ENCODE peak calls at places on chromosomes 11 and 22, in four cellular contexts. T is H1, O is uterus, G is psoas muscle. D is an unnamed sample. For H3K36me3 and H3K9me3, the result is how much of the 10 kb centered on the place peaks cover.

GRCh38 chr22:18147791-18148507 is 2.0 kb upstream of the USP18 start:
- DNase-seq in T (no peak), O (no peak), G (no peak), D (no peak)

GRCh38 chr11:43547900-43548381 is 132.6 kb upstream of the HSD17B12 start:
- DNase-seq in T (no peak), O (peak), G (peak), D (peak)

GRCh38 chr22:27487600-27488450 is 313.7 kb downstream of the MN1 start:
- DNase-seq in G (no peak), T (no peak), O (no peak), D (peak)

GRCh38 chr11:45926001-45926401 is 3.5 kb downstream of the LARGE2 start:
- DNase-seq in G (no peak), T (no peak), O (peak), D (no peak)

GRCh38 chr11:34331329-34331728 is 26.5 kb downstream of the ABTB2 start:
- DNase-seq in T (no peak), O (no peak), G (no peak), D (peak)

GRCh38 chr11:27614092-27614491 is 86.2 kb downstream of the BDNF start:
- DNase-seq in G (no peak), T (no peak), O (no peak), D (no peak)

GRCh38 chr22:26835929-26836528 is 178.6 kb downstream of the MIAT start:
- DNase-seq in G (no peak), O (peak), T (peak), D (peak)

GRCh38 chr11:79113099-79113498 is 327.7 kb downstream of the TENM4 start:
- DNase-seq in T (no peak), O (no peak), G (no peak), D (no peak)

GRCh38 chr11:75079546-75079945 is 17.1 kb downstream of the OR2AT4 start:
- DNase-seq in T (no peak), G (no peak), O (no peak), D (no peak)

GRCh38 chr11:63762662-63763505 is 5.7 kb downstream of the ZFTA start:
- DNase-seq in O (peak), G (peak), T (no peak), D (no peak)

DNA sequence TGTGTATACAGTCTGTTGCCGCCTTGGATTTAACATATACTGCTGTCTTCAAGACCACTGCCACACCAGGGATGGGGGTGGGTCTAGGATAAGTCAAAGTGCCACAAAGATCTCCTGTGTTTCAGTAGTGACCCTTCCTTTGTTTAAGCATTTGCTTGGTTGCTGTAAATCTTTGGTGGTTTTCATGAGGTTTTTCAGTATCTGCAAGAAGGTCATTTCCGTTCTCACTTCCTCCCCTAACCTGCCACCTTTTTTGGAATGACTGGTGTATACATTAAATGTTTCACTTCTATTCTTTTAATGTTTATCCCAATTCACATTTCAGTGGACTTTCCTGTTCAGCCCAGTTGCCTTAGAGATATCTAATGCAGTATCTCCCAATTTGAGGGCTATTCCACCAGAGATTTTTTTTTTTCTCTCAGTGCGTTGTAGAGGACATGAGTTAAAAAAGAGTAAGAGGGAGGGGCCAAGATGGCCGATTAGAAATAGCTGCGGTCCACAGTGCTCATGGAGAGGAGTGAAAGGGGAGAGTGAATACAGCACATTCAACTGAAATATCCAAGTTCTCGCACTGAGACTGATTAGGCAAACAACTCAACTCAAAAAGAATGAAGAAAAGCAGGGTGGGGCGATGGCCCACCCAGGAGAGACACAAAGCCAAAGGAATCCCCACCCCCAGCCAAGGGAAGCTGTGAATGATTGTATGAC is 43.2 kb downstream of the USP47 start:
- DNase-seq in G (no peak), O (no peak), T (no peak), D (no peak)
- H3K36me3 ChIP-seq in G (under half), O (under half), T (under half), D (half or more)

GRCh38 chr22:48887394-48888332 is 940.0 kb downstream of the BRD1 start:
- DNase-seq in T (no peak), O (no peak), G (no peak), D (no peak)
- H3K9me3 ChIP-seq in T (under half), O (under half), G (under half), D (under half)

GRCh38 chr22:36325163-36326031 is 62.4 kb downstream of the MYH9 start:
- DNase-seq in O (peak), T (no peak), G (peak), D (peak)

GRCh38 chr22:36327922-36328551 is 59.7 kb downstream of the MYH9 start:
- DNase-seq in T (no peak), O (peak), G (no peak), D (no peak)

GRCh38 chr22:36324414-36324813 is 63.4 kb downstream of the MYH9 start:
- DNase-seq in G (no peak), T (no peak), O (no peak), D (no peak)

GRCh38 chr22:36328635-36329216 is 59.0 kb downstream of the MYH9 start:
- DNase-seq in T (no peak), O (peak), G (peak), D (peak)

GRCh38 chr22:36326178-36327161 is 61.3 kb downstream of the MYH9 start:
- DNase-seq in G (no peak), T (no peak), O (no peak), D (no peak)
- H3K36me3 ChIP-seq in G (under half), T (under half), O (under half), D (half or more)

GRCh38 chr11:3357994-3358676 is 20.8 kb downstream of the ZNF195 start:
- DNase-seq in O (no peak), G (no peak), T (no peak), D (no peak)
- H3K9me3 ChIP-seq in O (under half), G (half or more), T (half or more), D (under half)

DNA sequence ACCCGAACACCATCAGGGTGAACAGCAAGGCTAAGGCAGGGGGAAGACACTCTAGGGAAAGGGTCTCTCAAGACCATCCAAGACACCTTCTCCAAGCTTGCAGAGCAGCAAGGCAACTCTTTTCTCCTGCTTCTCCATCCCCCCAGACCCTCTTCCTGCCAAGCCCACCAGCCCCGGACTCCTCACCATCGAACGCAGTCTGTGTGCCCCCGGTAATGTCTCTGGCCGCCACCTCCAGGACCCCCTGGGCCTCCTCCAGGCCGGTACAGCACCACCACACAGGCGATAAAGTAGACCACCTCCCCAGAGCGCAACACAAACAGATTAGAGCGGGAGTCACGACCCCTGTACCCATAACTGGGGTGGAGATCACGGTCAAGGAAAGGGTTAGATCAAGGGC is 3.8 kb downstream of the EML3 start:
- DNase-seq in O (no peak), G (no peak), T (no peak), D (no peak)
- H3K36me3 ChIP-seq in O (under half), G (under half), T (under half), D (under half)

GRCh38 chr22:49687786-49688515 is 139.7 kb downstream of the BRD1 start:
- DNase-seq in G (no peak), O (no peak), T (no peak), D (no peak)
- H3K9me3 ChIP-seq in G (under half), O (under half), T (under half), D (under half)

GRCh38 chr11:77669848-77670511 is 32.4 kb upstream of the CLNS1A start:
- DNase-seq in O (no peak), G (no peak), T (no peak), D (no peak)
- H3K36me3 ChIP-seq in O (under half), G (under half), T (under half), D (half or more)

DNA sequence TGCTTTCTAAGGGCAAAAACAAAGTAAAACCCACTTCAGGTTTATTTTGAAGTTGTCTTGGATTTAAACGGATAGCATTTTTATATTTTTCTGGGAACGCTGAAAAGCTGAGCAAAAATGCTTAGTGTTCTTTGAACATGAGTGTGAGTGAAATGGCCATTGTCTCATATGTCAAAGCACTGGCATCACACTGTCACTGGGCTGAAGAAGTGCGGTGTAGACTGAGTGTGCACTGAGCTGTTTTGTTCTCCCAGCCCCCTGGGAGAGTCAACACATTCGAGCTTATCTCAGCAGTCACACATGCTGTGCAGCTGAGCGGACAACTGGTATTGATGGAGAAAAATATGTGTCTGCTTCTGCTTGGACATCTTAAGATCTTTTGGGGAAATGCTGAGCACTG is 90.7 kb downstream of the TECTA start:
- DNase-seq in T (no peak), O (no peak), G (no peak), D (no peak)
- H3K9me3 ChIP-seq in T (under half), O (under half), G (under half), D (under half)

GRCh38 chr11:70435765-70436500 is 37.6 kb downstream of the CTTN start:
- DNase-seq in T (no peak), G (no peak), O (no peak), D (no peak)
- H3K36me3 ChIP-seq in T (under half), G (under half), O (under half), D (half or more)

D was measured in MG63.